ENCODE peak calls at places on chromosome 17, in four cellular contexts. P, T, S and Q are unnamed samples.

GRCh38 chr17:79053251-79053925 is 21.2 kb upstream of the ENGASE start:
- DNase-seq in T (no peak), P (no peak), S (no peak), Q (no peak)

GRCh38 chr17:54439816-54440215 is 460.8 kb upstream of the TOM1L1 start:
- DNase-seq in T (no peak), P (no peak), S (no peak), Q (no peak)

GRCh38 chr17:81131486-81132196 is 33.7 kb upstream of the PVALEF start:
- DNase-seq in P (no peak), T (no peak), S (no peak), Q (no peak)

GRCh38 chr17:50953831-50954601 is 87.9 kb upstream of the TOB1 start:
- DNase-seq in T (peak; percentile 69), P (no peak), S (no peak), Q (no peak)

GRCh38 chr17:69516911-69517310 is 102.4 kb downstream of the MAP2K6 start:
- DNase-seq in P (no peak), S (no peak), T (no peak), Q (no peak)

GRCh38 chr17:45782889-45783592 is 1.1 kb upstream of the CRHR1 start:
- DNase-seq in S (peak; percentile 13), P (no peak), T (no peak), Q (no peak)

GRCh38 chr17:80732268-80732667 is 187.6 kb downstream of the RPTOR start:
- DNase-seq in P (no peak), S (no peak), T (no peak), Q (no peak)

GRCh38 chr17:53659181-53659580 is 163.5 kb upstream of the KIF2B start:
- DNase-seq in T (no peak), P (no peak), S (no peak), Q (no peak)

GRCh38 chr17:81248649-81249048 is 9.5 kb downstream of the NDUFAF8 start:
- DNase-seq in T (no peak), S (no peak), P (no peak), Q (no peak)

GRCh38 chr17:78839173-78839761 is 1.3 kb downstream of the USP36 start:
- DNase-seq in P (no peak), T (no peak), S (peak; percentile 50), Q (peak; percentile 46)

GRCh38 chr17:51060396-51060795 is 60.3 kb downstream of the SPAG9 start:
- DNase-seq in P (no peak), T (no peak), S (no peak), Q (no peak)

GRCh38 chr17:71472809-71473789 is 647.7 kb upstream of the SOX9 start:
- DNase-seq in P (no peak), T (no peak), S (no peak), Q (no peak)

GRCh38 chr17:80799553-80800403 is 191.9 kb upstream of the CHMP6 start:
- DNase-seq in P (peak; percentile 47), T (no peak), S (no peak), Q (no peak)

GRCh38 chr17:18258356-18259038 is at the start of gene FLII:
- DNase-seq in P (no peak), T (peak; percentile 48), S (peak; percentile 68), Q (peak; percentile 43)

GRCh38 chr17:38674013-38674748 is 576 bp downstream of the EPOP start:
- DNase-seq in S (peak; percentile 32), T (peak; percentile 17), P (no peak), Q (peak; percentile 27)

GRCh38 chr17:76678330-76678729 is 32.4 kb downstream of the MXRA7 start:
- DNase-seq in S (peak; percentile 74), P (no peak), T (no peak), Q (no peak)

GRCh38 chr17:76681222-76682137 is 29.3 kb downstream of the MXRA7 start:
- DNase-seq in T (peak; percentile 74), P (no peak), S (peak; percentile 79), Q (peak; percentile 75)

GRCh38 chr17:76677406-76677805 is 33.4 kb downstream of the MXRA7 start:
- DNase-seq in S (no peak), P (no peak), T (no peak), Q (no peak)

GRCh38 chr17:76676629-76677028 is 33.1 kb upstream of the ST6GALNAC1 start:
- DNase-seq in T (no peak), P (no peak), S (no peak), Q (no peak)

DNA sequence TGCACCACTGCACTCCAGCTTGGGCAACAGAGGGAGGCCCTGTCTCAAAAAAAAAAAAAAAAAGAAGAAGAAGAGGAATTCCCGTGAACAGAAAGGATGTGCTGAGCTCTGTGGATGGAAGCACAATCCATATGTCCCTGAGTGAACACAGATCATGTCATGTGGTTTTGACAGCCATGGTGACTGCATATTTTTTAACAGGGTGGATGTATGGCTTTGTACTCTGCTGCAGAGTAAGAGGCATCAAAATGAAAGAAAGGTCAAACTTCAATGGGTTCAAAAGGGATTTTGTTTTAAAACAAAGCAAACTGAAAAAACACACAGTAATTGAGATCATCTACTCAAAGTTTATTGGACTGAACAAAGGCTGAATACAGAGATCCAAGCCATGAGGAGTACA is 31.5 kb downstream of the MXRA7 start:
- DNase-seq in T (no peak), P (no peak), S (no peak), Q (no peak)
- H3K27ac ChIP-seq in T (no peak overlapping the region), P (no peak overlapping the region), S (no peak overlapping the region), Q (no peak overlapping the region)

DNA sequence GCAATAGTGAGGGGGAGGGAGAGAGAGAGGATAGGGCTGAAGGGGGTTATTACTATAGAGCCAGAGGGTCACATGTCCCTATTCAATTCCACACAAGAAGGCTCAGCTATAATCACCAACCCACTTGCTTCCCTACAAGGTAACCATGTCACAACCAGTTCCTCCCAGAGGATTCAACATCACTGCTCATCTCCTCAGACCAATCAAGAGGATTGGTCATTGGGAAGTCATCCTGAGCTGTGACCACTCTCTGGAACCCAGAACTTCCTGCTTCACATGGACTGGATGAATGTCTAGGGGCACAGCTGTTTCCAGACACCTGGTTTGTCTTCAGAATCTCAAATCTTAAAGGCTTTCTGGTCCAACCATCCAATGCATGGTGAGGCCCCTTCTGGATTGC is 154.8 kb upstream of the SDK2 start:
- DNase-seq in S (no peak), T (no peak), P (no peak), Q (no peak)
- H3K27ac ChIP-seq in S (no peak overlapping the region), T (no peak overlapping the region), P (no peak overlapping the region), Q (no peak overlapping the region)

GRCh38 chr17:10748475-10749110 is 18.8 kb upstream of the TMEM220 start:
- DNase-seq in P (no peak), T (no peak), S (no peak), Q (no peak)
- H3K27ac ChIP-seq in P (no peak overlapping the region), T (no peak overlapping the region), S (no peak overlapping the region), Q (no peak overlapping the region)

GRCh38 chr17:43530303-43531081 is 15.6 kb downstream of the ETV4 start:
- DNase-seq in T (peak; percentile 96), S (no peak), P (no peak), Q (no peak)
- H3K27ac ChIP-seq in T (no peak overlapping the region), S (no peak overlapping the region), P (peak overlapping the region; percentile 12), Q (no peak overlapping the region)

GRCh38 chr17:57672205-57672632 is 72.9 kb downstream of the CCDC182 start:
- DNase-seq in P (no peak), S (peak; percentile 37), T (no peak), Q (peak; percentile 36)
- H3K27ac ChIP-seq in P (no peak overlapping the region), S (no peak overlapping the region), T (no peak overlapping the region), Q (peak overlapping the region; percentile 10)